ENCODE peak calls at places on chromosome 10, in six cellular contexts. U is Right ventricle myocardium superior; T is neural crest cell; V is activated T-cell treated with anti-CD3 and anti-CD28 coated beads, Interleukin-2, amount 50 U/mL, for 72 hours; Z is T-helper 17 cell; B is EH. O is an unnamed sample.

GRCh38 chr10:94439275-94439861 is 37.0 kb downstream of the TBC1D12 start:
- DNase-seq in V (no peak), Z (no peak), B (peak; percentile 22), U (no peak), T (no peak), O (peak; percentile 38)

GRCh38 chr10:103451871-103452713 is at the start of gene CALHM2:
- DNase-seq in B (peak; percentile 74), V (peak; percentile 68), U (peak; percentile 86), Z (peak; percentile 37), T (no peak), O (peak; percentile 80)

GRCh38 chr10:12663863-12664262 is 314.5 kb downstream of the CAMK1D start:
- DNase-seq in Z (no peak), B (no peak), V (no peak), U (no peak), T (no peak), O (no peak)

GRCh38 chr10:103888113-103888841 is 29.7 kb downstream of the STN1 start:
- DNase-seq in T (no peak), B (peak; percentile 85), V (peak; percentile 27), U (peak; percentile 69), Z (no peak), O (peak; percentile 79)

GRCh38 chr10:87921934-87922688 is 58.7 kb downstream of the PTEN start:
- DNase-seq in U (no peak), B (peak; percentile 22), V (no peak), Z (no peak), T (no peak), O (no peak)

GRCh38 chr10:72254891-72255568 is 18.7 kb upstream of the DDIT4 start:
- DNase-seq in U (peak; percentile 96), T (peak; percentile 56), V (peak; percentile 63), B (peak; percentile 77), Z (no peak), O (peak; percentile 92)

GRCh38 chr10:87816842-87817178 is 1.2 kb downstream of the ATAD1 start:
- DNase-seq in B (peak; percentile 8), V (no peak), Z (no peak), T (no peak), U (no peak), O (no peak)

GRCh38 chr10:57314046-57314445 is 953.0 kb upstream of the ZWINT start:
- DNase-seq in V (no peak), Z (no peak), B (no peak), U (no peak), T (no peak), O (no peak)

GRCh38 chr10:119734396-119735332 is 8.8 kb downstream of the INPP5F start:
- DNase-seq in B (peak; percentile 65), Z (no peak), V (no peak), U (no peak), T (no peak), O (no peak)

GRCh38 chr10:127041561-127041960 is 136.3 kb downstream of the DOCK1 start:
- DNase-seq in T (no peak), U (no peak), Z (no peak), B (peak; percentile 90), V (no peak), O (no peak)

GRCh38 chr10:22670796-22671195 is 43.6 kb downstream of the PIP4K2A start:
- DNase-seq in Z (no peak), U (no peak), V (no peak), T (no peak), B (no peak), O (no peak)

GRCh38 chr10:102202386-102202785 is 23.7 kb upstream of the ELOVL3 start:
- DNase-seq in U (no peak), T (no peak), B (no peak), Z (no peak), V (no peak), O (no peak)

GRCh38 chr10:15571570-15571969 is 148.2 kb downstream of the ITGA8 start:
- DNase-seq in Z (no peak), U (peak; percentile 50), V (no peak), T (no peak), B (peak; percentile 83), O (peak; percentile 58)

GRCh38 chr10:86077871-86078638 is 288.5 kb downstream of the GRID1 start:
- DNase-seq in B (no peak), Z (no peak), V (no peak), U (no peak), T (no peak), O (no peak)

GRCh38 chr10:63491558-63492316 is 26.0 kb upstream of the JMJD1C start:
- DNase-seq in B (peak; percentile 77), Z (no peak), V (no peak), T (no peak), U (no peak), O (no peak)

GRCh38 chr10:29257106-29257783 is 31.6 kb upstream of the LYZL1 start:
- DNase-seq in Z (no peak), T (no peak), B (peak; percentile 96), V (no peak), U (peak; percentile 46), O (peak; percentile 67)

GRCh38 chr10:54607983-54608382 is 193.0 kb downstream of the PCDH15 start:
- DNase-seq in U (no peak), B (no peak), Z (no peak), V (no peak), T (no peak), O (no peak)

GRCh38 chr10:60384006-60384405 is 5.7 kb downstream of the ANK3 start:
- DNase-seq in U (no peak), B (peak; percentile 27), Z (no peak), V (no peak), T (no peak), O (no peak)

GRCh38 chr10:96904648-96905047 is 72.5 kb downstream of the LCOR start:
- DNase-seq in B (no peak), U (no peak), Z (no peak), V (no peak), T (no peak), O (no peak)

GRCh38 chr10:122863796-122864592 is 15.4 kb downstream of the FAM24B start:
- DNase-seq in V (no peak), U (no peak), B (no peak), Z (no peak), T (no peak), O (no peak)

GRCh38 chr10:122740640-122741039 is 41.0 kb upstream of the C10orf120 start:
- DNase-seq in U (no peak), Z (no peak), T (no peak), B (peak; percentile 11), V (no peak), O (no peak)

GRCh38 chr10:33201971-33202370 is 132.5 kb downstream of the NRP1 start:
- DNase-seq in V (no peak), Z (no peak), T (no peak), B (no peak), U (no peak), O (no peak)

GRCh38 chr10:123146013-123146891 is 1.7 kb upstream of the HMX2 start:
- DNase-seq in Z (no peak), T (no peak), U (no peak), V (peak; percentile 12), B (no peak), O (no peak)

GRCh38 chr10:42738669-42739068 is 43.9 kb upstream of the BMS1 start:
- DNase-seq in V (no peak), T (no peak), U (no peak), B (no peak), Z (no peak), O (no peak)

GRCh38 chr10:47091421-47091820 is 180.2 kb downstream of the PTPN20 start:
- DNase-seq in T (no peak), Z (no peak), V (no peak), U (no peak), B (no peak), O (no peak)

GRCh38 chr10:102675887-102676616 is 31.8 kb downstream of the TRIM8 start:
- DNase-seq in T (no peak), Z (no peak), B (peak; percentile 99), U (no peak), V (no peak), O (no peak)

GRCh38 chr10:26805567-26806245 is 55.1 kb downstream of the ABI1 start:
- DNase-seq in V (no peak), U (no peak), Z (no peak), B (peak; percentile 43), T (no peak), O (no peak)

GRCh38 chr10:97081621-97082235 is 104.0 kb downstream of the SLIT1 start:
- DNase-seq in B (peak; percentile 62), V (peak; percentile 75), T (peak; percentile 82), U (no peak), Z (peak; percentile 22), O (peak; percentile 51)

GRCh38 chr10:47295411-47295810 is 4.6 kb upstream of the GDF10 start:
- DNase-seq in U (no peak), T (no peak), B (no peak), Z (no peak), V (no peak), O (no peak)

GRCh38 chr10:132700168-132701098 is 85.5 kb downstream of the NKX6-2 start:
- DNase-seq in B (peak; percentile 40), Z (no peak), V (no peak), U (peak; percentile 39), T (no peak), O (peak; percentile 25)

O was measured in left cardiac atrium.